ENCODE peak calls at places on chromosomes 4 and X, in four cellular contexts. Q is SK-N-SH, O is GM12878, A is H1. V is an unnamed sample.

GRCh38 chrX:9466115-9466495 is 1.2 kb downstream of the TBL1X start:
- DNase-seq in Q (peak; percentile 65), O (no peak), A (no peak), V (peak; percentile 66)

GRCh38 chr4:82797591-82798081 is 960 bp downstream of the SCD5 start:
- DNase-seq in Q (peak; percentile 75), O (no peak), A (no peak), V (no peak)

GRCh38 chr4:186553717-186554116 is 1.6 kb downstream of the MTNR1A start:
- DNase-seq in Q (no peak), O (no peak), A (no peak), V (peak; percentile 9)

GRCh38 chr4:38004062-38004461 is 43.9 kb downstream of the PTTG2 start:
- DNase-seq in Q (no peak), O (no peak), A (no peak), V (no peak)

GRCh38 chrX:110178179-110178865 is 139.6 kb downstream of the AMMECR1 start:
- DNase-seq in Q (no peak), O (no peak), A (no peak), V (peak; percentile 39)

GRCh38 chr4:184330008-184330400 is 112.3 kb upstream of the ENPP6 start:
- DNase-seq in Q (no peak), O (peak; percentile 90), A (no peak), V (no peak)

GRCh38 chr4:182085051-182085480 is 158.1 kb upstream of the TENM3 start:
- DNase-seq in Q (no peak), O (no peak), A (peak; percentile 56), V (no peak)

GRCh38 chr4:173746424-173746823 is 216.4 kb upstream of the HAND2 start:
- DNase-seq in Q (no peak), O (no peak), A (no peak), V (no peak)

GRCh38 chr4:99677161-99677560 is 19.5 kb upstream of the C4orf54 start:
- DNase-seq in Q (no peak), O (no peak), A (no peak), V (no peak)

GRCh38 chr4:84493092-84493850 is 5.8 kb downstream of the NKX6-1 start:
- DNase-seq in Q (peak; percentile 49), O (no peak), A (no peak), V (no peak)

GRCh38 chr4:180925800-180926199 is 1317.4 kb upstream of the TENM3 start:
- DNase-seq in Q (no peak), O (no peak), A (no peak), V (no peak)

GRCh38 chrX:119041175-119041574 is 31.6 kb upstream of the CT47C1 start:
- DNase-seq in Q (no peak), O (no peak), A (no peak), V (peak; percentile 54)

GRCh38 chrX:148204195-148204594 is 223.1 kb downstream of the FMR1NB start:
- DNase-seq in Q (no peak), O (no peak), A (no peak), V (no peak)

GRCh38 chr4:185997287-185997686 is 71.7 kb upstream of the TLR3 start:
- DNase-seq in Q (no peak), O (no peak), A (no peak), V (no peak)

GRCh38 chrX:110402091-110402854 is 43.6 kb downstream of the RTL9 start:
- DNase-seq in Q (no peak), O (no peak), A (no peak), V (peak; percentile 59)

GRCh38 chrX:112799425-112799824 is 41.2 kb downstream of the AMOT start:
- DNase-seq in Q (no peak), O (no peak), A (no peak), V (no peak)

GRCh38 chr4:2261110-2261852 is 628 bp downstream of the MXD4 start:
- DNase-seq in Q (peak; percentile 88), O (no peak), A (no peak), V (peak; percentile 69)

DNA sequence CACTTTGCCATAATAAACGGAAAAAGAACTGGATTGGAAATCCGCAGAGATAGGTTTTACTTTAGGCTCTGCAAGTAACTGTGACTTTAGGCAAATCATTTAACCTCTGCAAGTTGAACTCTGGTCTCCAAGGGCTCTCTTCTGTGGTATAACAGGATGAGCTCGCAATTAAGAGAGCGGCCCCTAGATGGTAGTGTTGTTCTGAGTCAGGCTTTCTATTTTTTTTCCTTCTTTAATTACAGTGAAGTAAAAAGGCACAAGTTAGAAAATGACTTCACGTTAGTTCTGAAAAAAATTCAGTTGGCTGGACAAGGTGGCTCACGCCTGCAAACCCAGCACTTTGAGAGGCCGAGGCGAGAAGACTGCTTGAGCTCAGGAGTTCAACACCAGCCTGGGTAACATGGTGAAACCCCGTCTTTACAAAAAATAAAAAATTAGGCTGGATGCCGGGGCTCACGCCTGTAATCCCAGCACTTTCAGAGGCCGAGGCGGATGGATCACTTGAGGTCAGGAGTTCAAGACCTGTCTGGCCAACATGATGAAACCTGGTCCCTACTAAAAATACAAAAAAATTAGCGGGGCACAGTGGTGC is 18.0 kb downstream of the RPS3A start:
- DNase-seq in Q (peak; percentile 65), O (no peak), A (no peak), V (peak; percentile 56)
- TF ChIP-seq NRF1 in Q (no peak), O (no peak), A (no peak), V (no peak)

DNA sequence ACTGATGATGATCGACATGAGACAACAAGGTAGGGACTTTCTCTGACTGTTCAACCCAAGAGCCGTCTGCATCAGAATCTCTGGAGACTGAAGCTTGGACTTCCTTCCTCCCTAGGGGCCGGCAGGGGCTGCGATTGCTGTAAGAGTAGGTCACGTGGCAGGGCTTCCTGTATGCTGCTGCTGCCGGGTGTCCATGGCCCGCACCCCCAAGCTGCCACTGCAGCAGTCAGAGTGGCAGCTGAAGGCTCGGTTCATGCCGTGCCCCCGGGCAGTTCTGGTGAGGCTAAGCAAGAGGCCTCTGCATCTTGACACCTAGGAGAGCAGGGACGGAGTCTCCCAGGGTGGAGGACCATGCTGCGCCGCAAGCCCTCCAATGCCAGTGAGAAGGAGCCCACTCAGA is at the start of gene SASH3:
- DNase-seq in Q (no peak), O (no peak), A (no peak), V (no peak)
- TF ChIP-seq NRF1 in Q (no peak), O (no peak), A (no peak), V (no peak)

GRCh38 chr4:72489267-72489666 is 79.8 kb downstream of the ADAMTS3 start:
- DNase-seq in Q (no peak), O (no peak), A (no peak), V (no peak)
- TF ChIP-seq NRF1 in Q (no peak), O (no peak), A (no peak), V (no peak)

GRCh38 chr4:159171287-159171686 is 68.4 kb downstream of the RAPGEF2 start:
- DNase-seq in Q (no peak), O (no peak), A (no peak), V (no peak)
- TF ChIP-seq NRF1 in Q (no peak), O (no peak), A (no peak), V (no peak)

GRCh38 chr4:144787365-144788263 is 141.7 kb downstream of the HHIP start:
- DNase-seq in Q (peak; percentile 22), O (no peak), A (no peak), V (peak; percentile 22)
- TF ChIP-seq NRF1 in Q (no peak), O (no peak), A (no peak), V (no peak)

V was measured in K562.